ENCODE peak calls at places on chromosome 21, in four cellular contexts. One of them, this sample, is unnamed.

GRCh38 chr21:45923146-45923545 is 58.4 kb upstream of the COL6A1 start:
- DNase-seq in HCT116: peak; percentile 16
- DNase-seq in heart right ventricle: peak; percentile 74
- DNase-seq in neural progenitor cell: peak; percentile 69
- DNase-seq in this sample: peak; percentile 31

GRCh38 chr21:43925096-43925481 is 60.1 kb downstream of the AGPAT3 start:
- DNase-seq in neural progenitor cell: no peak
- DNase-seq in heart right ventricle: no peak
- DNase-seq in HCT116: no peak
- DNase-seq in this sample: no peak

GRCh38 chr21:45471229-45472052 is 66.5 kb downstream of the COL18A1 start:
- DNase-seq in neural progenitor cell: no peak
- DNase-seq in heart right ventricle: peak; percentile 45
- DNase-seq in HCT116: no peak
- DNase-seq in this sample: peak; percentile 86

GRCh38 chr21:25925936-25926335 is 191.2 kb downstream of the GABPA start:
- DNase-seq in neural progenitor cell: no peak
- DNase-seq in HCT116: no peak
- DNase-seq in heart right ventricle: no peak
- DNase-seq in this sample: no peak

GRCh38 chr21:46122241-46122671 is 24.3 kb downstream of the COL6A2 start:
- DNase-seq in neural progenitor cell: no peak
- DNase-seq in heart right ventricle: no peak
- DNase-seq in HCT116: no peak
- DNase-seq in this sample: no peak

GRCh38 chr21:17585875-17586450 is 26.7 kb downstream of the BTG3 start:
- DNase-seq in heart right ventricle: no peak
- DNase-seq in neural progenitor cell: peak; percentile 38
- DNase-seq in HCT116: peak; percentile 42
- DNase-seq in this sample: peak; percentile 25

GRCh38 chr21:45405271-45405818 is 380 bp downstream of the COL18A1 start:
- DNase-seq in HCT116: no peak
- DNase-seq in neural progenitor cell: peak; percentile 57
- DNase-seq in heart right ventricle: peak; percentile 75
- DNase-seq in this sample: no peak

GRCh38 chr21:40176732-40177131 is 309.5 kb downstream of the PCP4 start:
- DNase-seq in neural progenitor cell: peak; percentile 6
- DNase-seq in HCT116: no peak
- DNase-seq in heart right ventricle: no peak
- DNase-seq in this sample: no peak

GRCh38 chr21:40717008-40717407 is 129.9 kb downstream of the DSCAM start:
- DNase-seq in neural progenitor cell: no peak
- DNase-seq in heart right ventricle: no peak
- DNase-seq in HCT116: no peak
- DNase-seq in this sample: no peak

GRCh38 chr21:18373631-18374030 is 30.0 kb downstream of the TMPRSS15 start:
- DNase-seq in HCT116: no peak
- DNase-seq in heart right ventricle: no peak
- DNase-seq in neural progenitor cell: no peak
- DNase-seq in this sample: no peak

GRCh38 chr21:28883931-28884330 is 108.7 kb downstream of the LTN1 start:
- DNase-seq in HCT116: no peak
- DNase-seq in heart right ventricle: no peak
- DNase-seq in neural progenitor cell: no peak
- DNase-seq in this sample: no peak

GRCh38 chr21:29005696-29006095 is 13.0 kb upstream of the LTN1 start:
- DNase-seq in HCT116: no peak
- DNase-seq in neural progenitor cell: no peak
- DNase-seq in heart right ventricle: no peak
- DNase-seq in this sample: no peak

GRCh38 chr21:28193189-28193588 is 799.5 kb downstream of the LTN1 start:
- DNase-seq in heart right ventricle: no peak
- DNase-seq in neural progenitor cell: no peak
- DNase-seq in HCT116: no peak
- DNase-seq in this sample: peak; percentile 14

GRCh38 chr21:15327637-15328265 is 263.0 kb upstream of the NRIP1 start:
- DNase-seq in HCT116: no peak
- DNase-seq in neural progenitor cell: no peak
- DNase-seq in heart right ventricle: no peak
- DNase-seq in this sample: no peak

GRCh38 chr21:28899744-28900143 is 92.9 kb downstream of the LTN1 start:
- DNase-seq in heart right ventricle: no peak
- DNase-seq in HCT116: no peak
- DNase-seq in neural progenitor cell: no peak
- DNase-seq in this sample: peak; percentile 44

GRCh38 chr21:34035619-34036354 is 37.6 kb upstream of the MRPS6 start:
- DNase-seq in HCT116: no peak
- DNase-seq in neural progenitor cell: peak; percentile 41
- DNase-seq in heart right ventricle: no peak
- DNase-seq in this sample: peak; percentile 91

GRCh38 chr21:39060485-39061099 is 122.7 kb downstream of the PSMG1 start:
- DNase-seq in neural progenitor cell: no peak
- DNase-seq in heart right ventricle: no peak
- DNase-seq in HCT116: no peak
- DNase-seq in this sample: no peak

GRCh38 chr21:45615145-45615711 is 28.3 kb upstream of the PCBP3 start:
- DNase-seq in HCT116: no peak
- DNase-seq in neural progenitor cell: no peak
- DNase-seq in heart right ventricle: no peak
- DNase-seq in this sample: no peak

GRCh38 chr21:39874759-39875158 is 7.5 kb downstream of the PCP4 start:
- DNase-seq in heart right ventricle: no peak
- DNase-seq in HCT116: no peak
- DNase-seq in neural progenitor cell: no peak
- DNase-seq in this sample: no peak

GRCh38 chr21:33739701-33740100 is 97.4 kb downstream of the ITSN1 start:
- DNase-seq in neural progenitor cell: no peak
- DNase-seq in HCT116: no peak
- DNase-seq in heart right ventricle: no peak
- DNase-seq in this sample: no peak

GRCh38 chr21:44761011-44761729 is 40.5 kb downstream of the UBE2G2 start:
- DNase-seq in heart right ventricle: no peak
- DNase-seq in HCT116: no peak
- DNase-seq in neural progenitor cell: peak; percentile 53
- DNase-seq in this sample: no peak

GRCh38 chr21:15140321-15141019 is 75.7 kb upstream of the NRIP1 start:
- DNase-seq in HCT116: no peak
- DNase-seq in neural progenitor cell: no peak
- DNase-seq in heart right ventricle: no peak
- DNase-seq in this sample: no peak

GRCh38 chr21:26966360-26966977 is 419 bp downstream of the ADAMTS5 start:
- DNase-seq in neural progenitor cell: no peak
- DNase-seq in heart right ventricle: no peak
- DNase-seq in HCT116: no peak
- DNase-seq in this sample: no peak

GRCh38 chr21:45043541-45044020 is 30.8 kb upstream of the ADARB1 start:
- DNase-seq in HCT116: no peak
- DNase-seq in heart right ventricle: no peak
- DNase-seq in neural progenitor cell: no peak
- DNase-seq in this sample: no peak

GRCh38 chr21:19123053-19123452 is 719.5 kb upstream of the TMPRSS15 start:
- DNase-seq in neural progenitor cell: no peak
- DNase-seq in heart right ventricle: no peak
- DNase-seq in HCT116: no peak
- DNase-seq in this sample: no peak

GRCh38 chr21:44428281-44428942 is 26.9 kb upstream of the LRRC3 start:
- DNase-seq in neural progenitor cell: no peak
- DNase-seq in HCT116: peak; percentile 89
- DNase-seq in heart right ventricle: no peak
- DNase-seq in this sample: no peak

DNA sequence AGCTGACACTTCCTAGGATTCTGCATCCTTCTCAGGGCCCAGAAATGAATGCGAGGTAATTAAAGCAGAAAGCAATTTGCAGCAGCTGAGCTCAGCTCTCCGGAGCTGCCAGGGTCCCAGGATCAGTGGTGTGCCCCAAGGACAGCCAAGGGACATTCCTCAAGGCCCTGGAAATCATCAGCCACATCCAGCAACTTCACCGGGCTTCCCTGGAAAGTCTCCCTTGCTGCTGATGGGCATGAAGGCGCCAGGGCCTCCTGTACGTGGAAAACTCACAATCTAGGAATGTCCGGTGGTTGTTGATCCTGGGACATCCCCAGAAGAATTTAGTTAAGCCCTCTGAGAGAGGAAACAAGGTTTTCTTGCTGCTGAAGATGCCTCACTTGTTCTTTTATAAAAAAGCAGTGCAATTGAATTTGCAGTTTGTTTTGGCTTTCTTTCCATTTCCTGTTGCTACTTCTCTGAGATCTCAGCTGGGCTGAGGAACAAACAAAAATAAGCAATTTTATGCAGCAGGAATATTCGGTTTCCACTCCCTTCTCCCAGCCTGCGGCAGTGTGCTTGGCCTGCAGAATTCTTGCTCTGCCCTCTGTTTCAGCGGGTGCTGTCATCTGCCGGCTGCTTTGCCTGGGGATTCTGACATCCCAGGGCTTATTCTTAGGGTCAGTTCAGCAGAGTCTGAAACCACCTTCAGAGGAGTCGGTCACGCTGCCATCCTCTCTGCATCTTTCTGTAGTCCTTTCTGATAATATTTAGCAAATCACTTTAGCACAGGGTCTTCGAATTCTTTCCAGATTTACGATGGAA is 85.9 kb downstream of the TCP10L start:
- DNase-seq in heart right ventricle: no peak
- DNase-seq in HCT116: no peak
- DNase-seq in neural progenitor cell: peak; percentile 23
- DNase-seq in this sample: no peak
- TF ChIP-seq CTCF in heart right ventricle: no peak
- TF ChIP-seq CTCF in HCT116: no peak
- TF ChIP-seq CTCF in neural progenitor cell: no peak
- TF ChIP-seq CTCF in this sample: no peak

GRCh38 chr21:36768496-36768895 is 69.6 kb downstream of the SIM2 start:
- DNase-seq in HCT116: no peak
- DNase-seq in heart right ventricle: no peak
- DNase-seq in neural progenitor cell: no peak
- DNase-seq in this sample: no peak

GRCh38 chr21:36769051-36769867 is 70.3 kb downstream of the SIM2 start:
- DNase-seq in heart right ventricle: no peak
- DNase-seq in HCT116: no peak
- DNase-seq in neural progenitor cell: no peak
- DNase-seq in this sample: no peak

GRCh38 chr21:36767096-36767495 is 68.2 kb downstream of the SIM2 start:
- DNase-seq in heart right ventricle: no peak
- DNase-seq in HCT116: no peak
- DNase-seq in neural progenitor cell: no peak
- DNase-seq in this sample: no peak

GRCh38 chr21:36765229-36765628 is 66.3 kb downstream of the SIM2 start:
- DNase-seq in neural progenitor cell: no peak
- DNase-seq in heart right ventricle: no peak
- DNase-seq in HCT116: no peak
- DNase-seq in this sample: no peak

DNA sequence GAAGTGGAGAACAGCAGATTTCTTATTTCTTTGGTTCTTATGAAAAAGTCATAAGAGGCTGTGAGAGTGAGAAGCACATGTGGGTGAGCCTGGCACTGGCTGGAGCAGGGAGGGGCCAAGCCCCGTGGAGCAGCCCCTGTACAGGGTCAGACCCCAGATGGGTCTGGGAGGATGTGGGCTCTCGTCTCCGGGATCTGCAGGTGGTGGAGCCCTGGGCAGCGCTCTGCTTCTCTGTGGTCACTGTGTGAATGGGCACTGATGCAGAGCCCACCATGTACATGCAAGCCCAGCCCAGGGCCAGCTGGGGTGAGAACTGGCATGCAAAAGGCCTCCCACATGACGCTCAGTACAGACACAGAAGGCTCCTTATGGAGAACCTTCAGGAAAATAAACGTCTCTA is 67.6 kb downstream of the SIM2 start:
- DNase-seq in heart right ventricle: no peak
- DNase-seq in HCT116: no peak
- DNase-seq in neural progenitor cell: no peak
- DNase-seq in this sample: no peak
- H3K27ac ChIP-seq in heart right ventricle: no peak overlapping the region
- H3K27ac ChIP-seq in HCT116: no peak overlapping the region
- H3K27ac ChIP-seq in neural progenitor cell: no peak overlapping the region
- H3K27ac ChIP-seq in this sample: no peak overlapping the region

DNA sequence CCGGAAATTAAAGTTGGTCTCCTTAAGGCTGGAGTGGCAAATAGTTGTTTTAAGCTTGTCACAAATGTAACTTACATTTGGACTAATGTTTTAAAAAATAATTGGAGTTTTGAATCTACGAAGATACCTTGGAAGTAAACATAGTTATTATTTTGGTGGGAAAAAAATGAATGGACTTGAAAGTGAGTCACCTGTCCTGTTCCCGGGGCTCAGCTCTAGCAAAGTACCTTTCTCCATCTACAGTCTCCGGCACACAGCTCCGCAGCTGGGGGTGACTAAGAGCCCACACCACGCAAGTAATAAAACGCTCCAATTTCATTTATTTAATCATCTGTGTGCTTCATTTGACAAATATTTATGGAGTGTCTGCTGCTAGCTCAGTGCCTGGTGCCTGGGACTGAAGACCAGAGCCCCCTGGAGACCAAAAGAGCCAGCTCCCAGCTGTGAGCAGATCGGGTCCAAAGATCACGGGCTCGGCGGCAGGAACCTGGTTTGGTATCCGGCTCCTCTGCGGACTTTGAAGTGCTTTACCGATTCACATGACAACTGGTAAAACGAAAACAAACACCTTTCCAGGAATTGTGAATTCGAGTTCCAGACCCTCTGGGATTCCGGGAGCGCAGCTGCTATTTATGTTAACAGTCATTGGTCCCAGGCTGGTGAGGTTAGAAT is 1.7 kb upstream of the RIPK4 start:
- DNase-seq in neural progenitor cell: peak; percentile 67
- DNase-seq in HCT116: peak; percentile 32
- DNase-seq in heart right ventricle: no peak
- DNase-seq in this sample: peak; percentile 87
- TF ChIP-seq CTCF in neural progenitor cell: peak; percentile 34
- TF ChIP-seq CTCF in HCT116: no peak
- TF ChIP-seq CTCF in heart right ventricle: no peak
- TF ChIP-seq CTCF in this sample: peak; percentile 76

GRCh38 chr21:35039595-35040291 is 9.4 kb downstream of the RUNX1 start:
- DNase-seq in heart right ventricle: no peak
- DNase-seq in neural progenitor cell: no peak
- DNase-seq in HCT116: no peak
- DNase-seq in this sample: no peak

GRCh38 chr21:35037384-35038105 is 11.6 kb downstream of the RUNX1 start:
- DNase-seq in heart right ventricle: no peak
- DNase-seq in HCT116: no peak
- DNase-seq in neural progenitor cell: no peak
- DNase-seq in this sample: no peak

GRCh38 chr21:35036521-35037383 is 12.3 kb downstream of the RUNX1 start:
- DNase-seq in neural progenitor cell: no peak
- DNase-seq in heart right ventricle: no peak
- DNase-seq in HCT116: no peak
- DNase-seq in this sample: no peak

GRCh38 chr21:35041122-35041521 is 8.0 kb downstream of the RUNX1 start:
- DNase-seq in heart right ventricle: no peak
- DNase-seq in neural progenitor cell: no peak
- DNase-seq in HCT116: no peak
- DNase-seq in this sample: no peak

DNA sequence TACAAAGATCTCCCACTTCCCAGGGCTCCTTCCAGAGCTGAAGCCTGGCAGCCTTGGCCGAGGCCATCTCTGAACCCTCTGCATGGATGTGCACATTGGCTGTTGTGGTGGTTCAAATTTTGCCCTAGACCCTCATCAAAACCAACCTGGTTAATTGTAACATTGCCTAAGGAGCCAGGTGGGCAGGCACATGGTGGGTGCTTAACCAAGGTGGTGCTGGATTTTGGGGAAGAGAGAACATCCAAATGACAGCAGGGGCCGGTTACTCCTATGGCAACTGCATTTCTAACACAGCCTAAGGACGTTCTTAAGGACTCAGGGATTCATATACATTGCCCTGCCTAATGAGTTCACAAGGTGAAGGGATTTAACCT is 10.3 kb downstream of the RUNX1 start:
- DNase-seq in neural progenitor cell: no peak
- DNase-seq in heart right ventricle: no peak
- DNase-seq in HCT116: no peak
- DNase-seq in this sample: no peak
- H3K27ac ChIP-seq in neural progenitor cell: no peak overlapping the region
- H3K27ac ChIP-seq in heart right ventricle: no peak overlapping the region
- H3K27ac ChIP-seq in HCT116: no peak overlapping the region
- H3K27ac ChIP-seq in this sample: no peak overlapping the region

This sample was measured in foreskin keratinocyte.